ENCODE peak calls at places on chromosome 7, in nine cellular contexts. U, P, C, T, X, S, E, R and V are unnamed samples.

GRCh38 chr7:130900471-130901076 is 166.6 kb upstream of the KLF14 start:
- DNase-seq in P (no peak), T (no peak), X (peak; percentile 40), S (no peak), E (no peak), C (no peak), U (no peak), R (no peak), V (no peak)

GRCh38 chr7:29811597-29811996 is 5.3 kb downstream of the WIPF3 start:
- DNase-seq in C (no peak), T (no peak), X (no peak), U (no peak), P (no peak), E (no peak), R (no peak), S (no peak), V (no peak)

GRCh38 chr7:128056901-128057300 is 25.7 kb upstream of the LRRC4 start:
- DNase-seq in S (no peak), C (no peak), U (no peak), R (no peak), E (no peak), T (no peak), X (peak; percentile 91), P (no peak), V (no peak)

GRCh38 chr7:517848-518629 is 1.6 kb downstream of the PDGFA start:
- DNase-seq in X (peak; percentile 56), R (peak; percentile 63), U (no peak), S (no peak), P (peak; percentile 86), E (no peak), C (no peak), T (peak; percentile 73), V (no peak)

GRCh38 chr7:24668922-24669635 is 88.2 kb downstream of the GSDME start:
- DNase-seq in R (peak; percentile 25), P (peak; percentile 52), X (peak; percentile 49), U (no peak), T (no peak), E (no peak), C (no peak), S (no peak), V (no peak)

GRCh38 chr7:157685430-157686284 is 348.9 kb downstream of the DNAJB6 start:
- DNase-seq in C (no peak), S (no peak), U (no peak), R (no peak), X (no peak), E (no peak), P (peak; percentile 37), T (peak; percentile 71), V (no peak)

GRCh38 chr7:122766593-122766992 is 63.9 kb upstream of the RNF148 start:
- DNase-seq in X (no peak), P (no peak), S (no peak), E (no peak), R (no peak), U (no peak), C (no peak), T (no peak), V (no peak)

GRCh38 chr7:131556912-131557457 is 557 bp upstream of the PODXL start:
- DNase-seq in C (no peak), T (no peak), E (no peak), P (no peak), R (no peak), U (no peak), S (no peak), X (no peak), V (no peak)

GRCh38 chr7:73799282-73800141 is 29.4 kb upstream of the CLDN3 start:
- DNase-seq in R (no peak), E (no peak), X (no peak), C (no peak), P (peak; percentile 19), S (no peak), T (no peak), U (no peak), V (no peak)

GRCh38 chr7:47290867-47291266 is 291.0 kb downstream of the TNS3 start:
- DNase-seq in P (no peak), X (no peak), R (no peak), U (no peak), S (no peak), C (no peak), E (no peak), T (no peak), V (no peak)

GRCh38 chr7:97018126-97018601 is 6.5 kb downstream of the DLX5 start:
- DNase-seq in U (no peak), E (no peak), T (no peak), P (no peak), S (no peak), X (no peak), C (no peak), R (no peak), V (no peak)

GRCh38 chr7:95840953-95841950 is 68.9 kb downstream of the DYNC1I1 start:
- DNase-seq in C (peak; percentile 78), T (no peak), E (no peak), R (peak; percentile 60), P (no peak), S (no peak), U (no peak), X (peak; percentile 15), V (peak; percentile 32)

GRCh38 chr7:111392976-111393762 is 169.1 kb downstream of the IMMP2L start:
- DNase-seq in C (no peak), X (peak; percentile 14), T (no peak), S (no peak), U (no peak), P (no peak), E (no peak), R (no peak), V (no peak)

GRCh38 chr7:128796325-128796724 is 4.6 kb downstream of the CCDC136 start:
- DNase-seq in E (no peak), X (no peak), U (no peak), S (no peak), P (no peak), T (no peak), R (no peak), C (no peak), V (no peak)

GRCh38 chr7:65444211-65444842 is 70.7 kb downstream of the ZNF92 start:
- DNase-seq in R (no peak), E (no peak), X (no peak), P (no peak), T (no peak), S (no peak), C (no peak), U (no peak), V (no peak)

GRCh38 chr7:141024668-141025067 is 9.9 kb upstream of the MRPS33 start:
- DNase-seq in P (no peak), U (no peak), T (no peak), C (no peak), R (no peak), E (no peak), X (no peak), S (no peak), V (no peak)

GRCh38 chr7:2493205-2493604 is 17.0 kb upstream of the GRIFIN start:
- DNase-seq in C (no peak), X (peak; percentile 62), R (no peak), S (no peak), T (no peak), E (no peak), P (no peak), U (no peak), V (no peak)

GRCh38 chr7:11492307-11492706 is 339.7 kb downstream of the THSD7A start:
- DNase-seq in C (no peak), S (no peak), E (no peak), X (no peak), R (no peak), T (no peak), U (no peak), P (no peak), V (no peak)

GRCh38 chr7:44313016-44313415 is 12.4 kb downstream of the CAMK2B start:
- DNase-seq in U (no peak), S (no peak), E (no peak), R (no peak), P (peak; percentile 43), X (no peak), C (no peak), T (no peak), V (no peak)

GRCh38 chr7:43692582-43693373 is 36.5 kb downstream of the COA1 start:
- DNase-seq in X (peak; percentile 39), T (no peak), E (no peak), P (no peak), U (no peak), S (no peak), R (no peak), C (no peak), V (no peak)

GRCh38 chr7:24877790-24878311 is 102.1 kb downstream of the OSBPL3 start:
- DNase-seq in X (no peak), E (no peak), R (no peak), U (peak; percentile 5), P (no peak), C (peak; percentile 98), S (peak; percentile 38), T (no peak), V (peak; percentile 29)